ENCODE peak calls at places on chromosomes 3 and 15, in nine cellular contexts. One of them, this sample, is unnamed.
A peak's percentile ranks its signal among the peaks of the same experiment; 100 is the strongest.

GRCh38 chr3:172751188-172751571 is 654 bp downstream of the ECT2 start:
- DNase-seq in uterus: no peak
- DNase-seq in ovary: no peak
- DNase-seq in fibroblast of lung: peak; percentile 34
- DNase-seq in aorta: no peak
- DNase-seq in adrenal gland: no peak
- DNase-seq in GM23248: peak; percentile 66
- DNase-seq in pancreas: no peak
- DNase-seq in lower lobe of right lung: no peak
- DNase-seq in this sample: peak; percentile 34

GRCh38 chr3:65279225-65279624 is 591.4 kb upstream of the ADAMTS9 start:
- DNase-seq in uterus: no peak
- DNase-seq in ovary: no peak
- DNase-seq in fibroblast of lung: no peak
- DNase-seq in aorta: no peak
- DNase-seq in adrenal gland: no peak
- DNase-seq in GM23248: no peak
- DNase-seq in pancreas: no peak
- DNase-seq in lower lobe of right lung: no peak
- DNase-seq in this sample: no peak

GRCh38 chr3:189260556-189261493 is 89.1 kb downstream of the TPRG1 start:
- DNase-seq in uterus: peak; percentile 45
- DNase-seq in ovary: no peak
- DNase-seq in fibroblast of lung: no peak
- DNase-seq in aorta: peak; percentile 79
- DNase-seq in adrenal gland: no peak
- DNase-seq in GM23248: peak; percentile 46
- DNase-seq in pancreas: no peak
- DNase-seq in lower lobe of right lung: no peak
- DNase-seq in this sample: no peak

GRCh38 chr15:31390029-31390428 is 63.4 kb downstream of the KLF13 start:
- DNase-seq in uterus: no peak
- DNase-seq in ovary: no peak
- DNase-seq in fibroblast of lung: no peak
- DNase-seq in aorta: no peak
- DNase-seq in adrenal gland: no peak
- DNase-seq in GM23248: no peak
- DNase-seq in pancreas: no peak
- DNase-seq in lower lobe of right lung: no peak
- DNase-seq in this sample: no peak

GRCh38 chr3:147189016-147189415 is 217.3 kb downstream of the ZIC4 start:
- DNase-seq in uterus: no peak
- DNase-seq in ovary: no peak
- DNase-seq in fibroblast of lung: peak; percentile 7
- DNase-seq in aorta: no peak
- DNase-seq in adrenal gland: no peak
- DNase-seq in GM23248: peak; percentile 19
- DNase-seq in pancreas: no peak
- DNase-seq in lower lobe of right lung: no peak
- DNase-seq in this sample: no peak

GRCh38 chr3:156687023-156687422 is 12.6 kb downstream of the TIPARP start:
- DNase-seq in uterus: no peak
- DNase-seq in ovary: no peak
- DNase-seq in fibroblast of lung: no peak
- DNase-seq in aorta: no peak
- DNase-seq in adrenal gland: no peak
- DNase-seq in GM23248: peak; percentile 44
- DNase-seq in pancreas: no peak
- DNase-seq in lower lobe of right lung: no peak
- DNase-seq in this sample: no peak

GRCh38 chr3:153138267-153139210 is 23.5 kb upstream of the RAP2B start:
- DNase-seq in uterus: peak; percentile 38
- DNase-seq in ovary: no peak
- DNase-seq in fibroblast of lung: peak; percentile 90
- DNase-seq in aorta: peak; percentile 81
- DNase-seq in adrenal gland: peak; percentile 62
- DNase-seq in GM23248: peak; percentile 95
- DNase-seq in pancreas: peak; percentile 59
- DNase-seq in lower lobe of right lung: peak; percentile 73
- DNase-seq in this sample: no peak

GRCh38 chr3:15659254-15659975 is 57.9 kb downstream of the BTD start:
- DNase-seq in uterus: no peak
- DNase-seq in ovary: no peak
- DNase-seq in fibroblast of lung: no peak
- DNase-seq in aorta: no peak
- DNase-seq in adrenal gland: no peak
- DNase-seq in GM23248: peak; percentile 7
- DNase-seq in pancreas: no peak
- DNase-seq in lower lobe of right lung: no peak
- DNase-seq in this sample: peak; percentile 17

GRCh38 chr3:12947504-12948369 is 106.4 kb upstream of the RPL32 start:
- DNase-seq in uterus: peak; percentile 52
- DNase-seq in ovary: peak; percentile 72
- DNase-seq in fibroblast of lung: peak; percentile 75
- DNase-seq in aorta: no peak
- DNase-seq in adrenal gland: peak; percentile 74
- DNase-seq in GM23248: peak; percentile 79
- DNase-seq in pancreas: no peak
- DNase-seq in lower lobe of right lung: peak; percentile 70
- DNase-seq in this sample: no peak

GRCh38 chr3:100600181-100601042 is 9.0 kb upstream of the ADGRG7 start:
- DNase-seq in uterus: no peak
- DNase-seq in ovary: no peak
- DNase-seq in fibroblast of lung: no peak
- DNase-seq in aorta: no peak
- DNase-seq in adrenal gland: no peak
- DNase-seq in GM23248: no peak
- DNase-seq in pancreas: no peak
- DNase-seq in lower lobe of right lung: no peak
- DNase-seq in this sample: no peak

GRCh38 chr3:15823092-15823491 is 25.3 kb upstream of the ANKRD28 start:
- DNase-seq in uterus: no peak
- DNase-seq in ovary: no peak
- DNase-seq in fibroblast of lung: no peak
- DNase-seq in aorta: no peak
- DNase-seq in adrenal gland: no peak
- DNase-seq in GM23248: no peak
- DNase-seq in pancreas: no peak
- DNase-seq in lower lobe of right lung: no peak
- DNase-seq in this sample: no peak

GRCh38 chr3:55897573-55898224 is 410.6 kb upstream of the WNT5A start:
- DNase-seq in uterus: no peak
- DNase-seq in ovary: no peak
- DNase-seq in fibroblast of lung: peak; percentile 19
- DNase-seq in aorta: no peak
- DNase-seq in adrenal gland: no peak
- DNase-seq in GM23248: peak; percentile 11
- DNase-seq in pancreas: no peak
- DNase-seq in lower lobe of right lung: no peak
- DNase-seq in this sample: peak; percentile 37

GRCh38 chr3:83895892-83896291 is 1062.9 kb upstream of the CADM2 start:
- DNase-seq in uterus: no peak
- DNase-seq in ovary: no peak
- DNase-seq in fibroblast of lung: no peak
- DNase-seq in aorta: no peak
- DNase-seq in adrenal gland: no peak
- DNase-seq in GM23248: no peak
- DNase-seq in pancreas: no peak
- DNase-seq in lower lobe of right lung: no peak
- DNase-seq in this sample: no peak

GRCh38 chr15:96330064-96330449 is 443 bp upstream of the NR2F2 start:
- DNase-seq in uterus: peak; percentile 80
- DNase-seq in ovary: peak; percentile 89
- DNase-seq in fibroblast of lung: peak; percentile 90
- DNase-seq in aorta: peak; percentile 91
- DNase-seq in adrenal gland: peak; percentile 79
- DNase-seq in GM23248: peak; percentile 95
- DNase-seq in pancreas: no peak
- DNase-seq in lower lobe of right lung: peak; percentile 74
- DNase-seq in this sample: peak; percentile 87

GRCh38 chr3:129313983-129314756 is 35.5 kb downstream of the HMCES start:
- DNase-seq in uterus: peak; percentile 36
- DNase-seq in ovary: peak; percentile 59
- DNase-seq in fibroblast of lung: peak; percentile 47
- DNase-seq in aorta: peak; percentile 73
- DNase-seq in adrenal gland: no peak
- DNase-seq in GM23248: peak; percentile 56
- DNase-seq in pancreas: peak; percentile 45
- DNase-seq in lower lobe of right lung: no peak
- DNase-seq in this sample: peak; percentile 32

GRCh38 chr3:113485161-113485609 is 29.8 kb downstream of the SPICE1 start:
- DNase-seq in uterus: no peak
- DNase-seq in ovary: no peak
- DNase-seq in fibroblast of lung: no peak
- DNase-seq in aorta: no peak
- DNase-seq in adrenal gland: no peak
- DNase-seq in GM23248: no peak
- DNase-seq in pancreas: no peak
- DNase-seq in lower lobe of right lung: peak; percentile 64
- DNase-seq in this sample: no peak

GRCh38 chr15:48721061-48721810 is 75.7 kb upstream of the FBN1 start:
- DNase-seq in uterus: no peak
- DNase-seq in ovary: no peak
- DNase-seq in fibroblast of lung: peak; percentile 58
- DNase-seq in aorta: no peak
- DNase-seq in adrenal gland: no peak
- DNase-seq in GM23248: peak; percentile 82
- DNase-seq in pancreas: no peak
- DNase-seq in lower lobe of right lung: no peak
- DNase-seq in this sample: no peak

DNA sequence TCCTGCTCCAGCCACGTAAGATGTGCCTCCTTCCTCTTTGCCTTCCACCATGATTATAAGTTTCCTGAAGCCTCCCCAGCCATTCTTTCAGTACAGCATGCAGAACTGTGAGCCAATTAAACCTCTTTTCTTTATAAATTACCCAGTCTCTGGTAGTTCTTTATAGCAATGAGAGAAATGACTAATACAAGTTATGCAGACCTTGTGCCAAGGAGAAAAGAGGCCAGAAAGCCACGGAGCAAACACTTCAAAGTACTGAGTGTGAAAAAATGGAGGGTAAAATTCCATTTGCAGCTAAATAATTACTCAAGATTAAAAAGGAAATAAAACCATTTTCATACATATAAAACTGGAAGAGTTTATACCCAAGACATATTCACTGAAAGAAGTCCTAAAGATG is 213.6 kb upstream of the LINGO1 start:
- DNase-seq in uterus: no peak
- DNase-seq in ovary: no peak
- DNase-seq in fibroblast of lung: no peak
- DNase-seq in aorta: no peak
- DNase-seq in adrenal gland: no peak
- DNase-seq in GM23248: peak; percentile 50
- DNase-seq in pancreas: no peak
- DNase-seq in lower lobe of right lung: no peak
- DNase-seq in this sample: no peak
- H3K9me3 ChIP-seq in uterus: no peaks in the 10 kb centered on the region
- H3K9me3 ChIP-seq in ovary: no peaks in the 10 kb centered on the region
- H3K9me3 ChIP-seq in fibroblast of lung: no peaks in the 10 kb centered on the region
- H3K9me3 ChIP-seq in aorta: peaks cover 7% of the 10 kb centered on the region
- H3K9me3 ChIP-seq in adrenal gland: no peaks in the 10 kb centered on the region
- H3K9me3 ChIP-seq in GM23248: peaks cover 5% of the 10 kb centered on the region
- H3K9me3 ChIP-seq in pancreas: no peaks in the 10 kb centered on the region
- H3K9me3 ChIP-seq in lower lobe of right lung: peaks cover 5% of the 10 kb centered on the region
- H3K9me3 ChIP-seq in this sample: no peaks in the 10 kb centered on the region

DNA sequence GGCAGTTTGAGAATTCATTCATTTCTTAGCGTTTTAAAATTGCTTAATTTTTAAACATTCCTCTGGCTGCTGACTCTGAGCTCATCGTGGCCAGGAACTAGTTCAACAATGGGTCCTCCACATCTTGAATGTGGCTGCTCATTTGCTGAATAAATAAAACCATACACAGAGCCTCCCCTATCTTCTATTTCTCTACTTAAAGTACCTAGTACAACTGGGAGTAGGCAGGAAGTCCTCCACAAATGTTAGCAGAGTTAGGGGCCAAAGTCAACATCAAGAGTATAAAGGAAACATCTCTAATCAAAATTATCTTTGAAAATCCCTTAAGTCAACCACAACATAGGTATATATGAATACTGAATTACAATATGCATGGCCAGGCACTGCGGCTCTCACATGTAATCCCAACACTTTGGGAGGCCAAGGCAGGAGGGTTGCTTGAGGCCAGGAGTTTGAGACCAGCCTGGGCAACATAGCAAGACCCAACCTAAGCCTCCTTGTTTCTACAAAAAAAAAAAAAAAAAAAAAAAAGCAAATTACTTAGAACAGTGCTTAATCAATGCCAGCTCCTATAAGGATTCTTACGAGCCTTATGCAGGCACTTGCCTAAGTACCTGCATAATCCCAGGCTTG is 57.5 kb upstream of the LMOD3 start:
- DNase-seq in uterus: no peak
- DNase-seq in ovary: no peak
- DNase-seq in fibroblast of lung: no peak
- DNase-seq in aorta: no peak
- DNase-seq in adrenal gland: no peak
- DNase-seq in GM23248: no peak
- DNase-seq in pancreas: no peak
- DNase-seq in lower lobe of right lung: no peak
- DNase-seq in this sample: no peak
- H3K36me3 ChIP-seq in uterus: no peaks in the 10 kb centered on the region
- H3K36me3 ChIP-seq in ovary: no peaks in the 10 kb centered on the region
- H3K36me3 ChIP-seq in fibroblast of lung: no peaks in the 10 kb centered on the region
- H3K36me3 ChIP-seq in aorta: no peaks in the 10 kb centered on the region
- H3K36me3 ChIP-seq in adrenal gland: peaks cover 30% of the 10 kb centered on the region
- H3K36me3 ChIP-seq in GM23248: no peaks in the 10 kb centered on the region
- H3K36me3 ChIP-seq in pancreas: peaks cover 30% of the 10 kb centered on the region
- H3K36me3 ChIP-seq in lower lobe of right lung: peaks cover 92% of the 10 kb centered on the region
- H3K36me3 ChIP-seq in this sample: peaks cover 82% of the 10 kb centered on the region

GRCh38 chr3:149673393-149673792 is 15.6 kb upstream of the WWTR1 start:
- DNase-seq in uterus: no peak
- DNase-seq in ovary: no peak
- DNase-seq in fibroblast of lung: no peak
- DNase-seq in aorta: no peak
- DNase-seq in adrenal gland: no peak
- DNase-seq in GM23248: peak; percentile 83
- DNase-seq in pancreas: no peak
- DNase-seq in lower lobe of right lung: no peak
- DNase-seq in this sample: no peak
- H3K9me3 ChIP-seq in uterus: no peaks in the 10 kb centered on the region
- H3K9me3 ChIP-seq in ovary: no peaks in the 10 kb centered on the region
- H3K9me3 ChIP-seq in fibroblast of lung: no peaks in the 10 kb centered on the region
- H3K9me3 ChIP-seq in aorta: no peaks in the 10 kb centered on the region
- H3K9me3 ChIP-seq in adrenal gland: no peaks in the 10 kb centered on the region
- H3K9me3 ChIP-seq in GM23248: no peaks in the 10 kb centered on the region
- H3K9me3 ChIP-seq in pancreas: no peaks in the 10 kb centered on the region
- H3K9me3 ChIP-seq in lower lobe of right lung: no peaks in the 10 kb centered on the region
- H3K9me3 ChIP-seq in this sample: no peaks in the 10 kb centered on the region

DNA sequence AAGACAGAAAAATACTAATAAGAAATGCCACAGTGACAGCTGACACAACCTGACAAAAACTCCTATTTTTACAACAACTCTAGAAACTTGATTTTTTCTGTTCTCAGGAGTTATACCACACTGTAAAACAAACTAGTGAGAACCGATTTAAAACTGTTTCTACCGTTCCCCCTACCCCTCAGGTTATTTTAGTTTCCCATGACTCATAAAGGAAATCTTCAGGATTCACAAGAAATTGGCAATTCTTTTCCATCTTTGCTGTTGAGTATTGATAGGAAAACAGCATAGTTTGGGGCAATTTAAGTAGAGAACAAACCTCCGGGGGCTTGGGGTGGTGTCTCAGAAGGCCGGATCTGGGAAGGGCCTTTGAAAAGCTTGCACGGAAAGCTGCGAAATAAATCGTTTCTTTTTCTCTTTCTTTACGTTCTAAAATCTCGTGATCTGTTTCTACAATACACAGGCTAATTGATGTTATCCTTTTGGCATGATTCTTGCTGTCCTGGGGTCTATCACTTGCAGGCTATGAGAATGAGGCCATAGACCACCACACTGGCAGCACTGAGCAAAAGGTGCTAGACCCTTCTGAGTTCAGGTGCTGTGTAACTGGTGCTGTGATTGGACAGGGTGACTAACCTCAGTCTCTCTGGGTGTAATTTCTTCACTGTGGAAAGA is 89.3 kb downstream of the LPP start:
- DNase-seq in uterus: no peak
- DNase-seq in ovary: no peak
- DNase-seq in fibroblast of lung: no peak
- DNase-seq in aorta: no peak
- DNase-seq in adrenal gland: no peak
- DNase-seq in GM23248: peak; percentile 25
- DNase-seq in pancreas: no peak
- DNase-seq in lower lobe of right lung: no peak
- DNase-seq in this sample: no peak
- H3K36me3 ChIP-seq in uterus: no peaks in the 10 kb centered on the region
- H3K36me3 ChIP-seq in ovary: no peaks in the 10 kb centered on the region
- H3K36me3 ChIP-seq in fibroblast of lung: no peaks in the 10 kb centered on the region
- H3K36me3 ChIP-seq in aorta: peaks cover 1% of the 10 kb centered on the region
- H3K36me3 ChIP-seq in adrenal gland: no peaks in the 10 kb centered on the region
- H3K36me3 ChIP-seq in GM23248: no peaks in the 10 kb centered on the region
- H3K36me3 ChIP-seq in pancreas: no peaks in the 10 kb centered on the region
- H3K36me3 ChIP-seq in lower lobe of right lung: no peaks in the 10 kb centered on the region
- H3K36me3 ChIP-seq in this sample: no peaks in the 10 kb centered on the region